ENCODE peak calls at places on chromosomes 12 and 14, in seven cellular contexts. One of them, this sample, is unnamed.

GRCh38 chr14:71142375-71143038 is 235.2 kb downstream of the PCNX1 start:
- DNase-seq in HEK293T: no peak
- DNase-seq in GM12878: peak
- DNase-seq in HCT116: no peak
- DNase-seq in K562: no peak
- DNase-seq in WTC11: no peak
- DNase-seq in HepG2: no peak
- DNase-seq in this sample: no peak

GRCh38 chr12:127570387-127570786 is 696.6 kb upstream of the TMEM132C start:
- DNase-seq in HepG2: no peak
- DNase-seq in GM12878: no peak
- DNase-seq in HEK293T: no peak
- DNase-seq in HCT116: no peak
- DNase-seq in WTC11: no peak
- DNase-seq in K562: no peak
- DNase-seq in this sample: no peak

GRCh38 chr12:7716391-7716790 is 5.2 kb downstream of the DPPA3 start:
- DNase-seq in K562: peak
- DNase-seq in WTC11: no peak
- DNase-seq in HEK293T: peak
- DNase-seq in GM12878: no peak
- DNase-seq in HepG2: peak
- DNase-seq in HCT116: peak
- DNase-seq in this sample: no peak

GRCh38 chr12:106863185-106863584 is 88.7 kb downstream of the RIC8B start:
- DNase-seq in HepG2: no peak
- DNase-seq in GM12878: no peak
- DNase-seq in WTC11: no peak
- DNase-seq in K562: no peak
- DNase-seq in HCT116: no peak
- DNase-seq in HEK293T: no peak
- DNase-seq in this sample: no peak

GRCh38 chr12:114405449-114406271 is at the start of gene TBX5:
- DNase-seq in HepG2: no peak
- DNase-seq in GM12878: no peak
- DNase-seq in K562: no peak
- DNase-seq in HCT116: no peak
- DNase-seq in HEK293T: no peak
- DNase-seq in WTC11: peak
- DNase-seq in this sample: no peak

GRCh38 chr12:9907769-9908168 is 24.4 kb downstream of the CLEC2A start:
- DNase-seq in GM12878: no peak
- DNase-seq in HCT116: no peak
- DNase-seq in WTC11: no peak
- DNase-seq in HEK293T: no peak
- DNase-seq in K562: no peak
- DNase-seq in HepG2: no peak
- DNase-seq in this sample: no peak

GRCh38 chr12:109115758-109116610 is at the start of gene ACACB:
- DNase-seq in HCT116: no peak
- DNase-seq in HEK293T: no peak
- DNase-seq in K562: no peak
- DNase-seq in WTC11: no peak
- DNase-seq in HepG2: peak
- DNase-seq in GM12878: no peak
- DNase-seq in this sample: no peak

GRCh38 chr12:113659015-113659414 is 187.3 kb upstream of the LHX5 start:
- DNase-seq in HepG2: no peak
- DNase-seq in WTC11: no peak
- DNase-seq in K562: no peak
- DNase-seq in HEK293T: no peak
- DNase-seq in GM12878: no peak
- DNase-seq in HCT116: no peak
- DNase-seq in this sample: no peak

GRCh38 chr12:8127138-8127537 is 3.7 kb downstream of the CLEC4A start:
- DNase-seq in HEK293T: no peak
- DNase-seq in WTC11: no peak
- DNase-seq in K562: no peak
- DNase-seq in HCT116: no peak
- DNase-seq in GM12878: no peak
- DNase-seq in HepG2: no peak
- DNase-seq in this sample: no peak

GRCh38 chr14:68278568-68279436 is 459.2 kb downstream of the RAD51B start:
- DNase-seq in GM12878: no peak
- DNase-seq in WTC11: no peak
- DNase-seq in HCT116: peak
- DNase-seq in HEK293T: no peak
- DNase-seq in HepG2: peak
- DNase-seq in K562: peak
- DNase-seq in this sample: no peak

GRCh38 chr14:68482772-68483395 is 310.0 kb downstream of the ZFP36L1 start:
- DNase-seq in K562: no peak
- DNase-seq in WTC11: no peak
- DNase-seq in HCT116: no peak
- DNase-seq in HEK293T: no peak
- DNase-seq in HepG2: no peak
- DNase-seq in GM12878: no peak
- DNase-seq in this sample: no peak

GRCh38 chr12:3150820-3151590 is 73.8 kb downstream of the TSPAN9 start:
- DNase-seq in HCT116: no peak
- DNase-seq in K562: no peak
- DNase-seq in GM12878: no peak
- DNase-seq in HepG2: no peak
- DNase-seq in HEK293T: no peak
- DNase-seq in WTC11: peak
- DNase-seq in this sample: no peak

GRCh38 chr12:122345042-122345441 is 77.4 kb downstream of the CLIP1 start:
- DNase-seq in GM12878: no peak
- DNase-seq in HepG2: no peak
- DNase-seq in K562: no peak
- DNase-seq in HEK293T: no peak
- DNase-seq in HCT116: no peak
- DNase-seq in WTC11: no peak
- DNase-seq in this sample: no peak

GRCh38 chr14:50906326-50906725 is 34.5 kb downstream of the ABHD12B start:
- DNase-seq in WTC11: no peak
- DNase-seq in K562: no peak
- DNase-seq in GM12878: no peak
- DNase-seq in HCT116: no peak
- DNase-seq in HepG2: no peak
- DNase-seq in HEK293T: no peak
- DNase-seq in this sample: no peak

GRCh38 chr14:104353221-104353920 is 215.0 kb downstream of the KIF26A start:
- DNase-seq in GM12878: no peak
- DNase-seq in WTC11: no peak
- DNase-seq in K562: no peak
- DNase-seq in HCT116: no peak
- DNase-seq in HepG2: no peak
- DNase-seq in HEK293T: no peak
- DNase-seq in this sample: no peak

GRCh38 chr12:120075034-120075616 is 41.4 kb downstream of the RAB35 start:
- DNase-seq in WTC11: no peak
- DNase-seq in GM12878: no peak
- DNase-seq in HEK293T: no peak
- DNase-seq in K562: no peak
- DNase-seq in HepG2: no peak
- DNase-seq in HCT116: no peak
- DNase-seq in this sample: no peak

GRCh38 chr14:90678420-90678819 is 137.8 kb downstream of the TTC7B start:
- DNase-seq in WTC11: no peak
- DNase-seq in HEK293T: no peak
- DNase-seq in GM12878: no peak
- DNase-seq in K562: no peak
- DNase-seq in HepG2: no peak
- DNase-seq in HCT116: no peak
- DNase-seq in this sample: no peak

GRCh38 chr14:23123419-23123818 is 4.4 kb upstream of the CEBPE start:
- DNase-seq in K562: peak
- DNase-seq in HCT116: no peak
- DNase-seq in HepG2: no peak
- DNase-seq in WTC11: no peak
- DNase-seq in HEK293T: no peak
- DNase-seq in GM12878: no peak
- DNase-seq in this sample: no peak

GRCh38 chr12:70083677-70084020 is 159.6 kb upstream of the CNOT2 start:
- DNase-seq in K562: no peak
- DNase-seq in HEK293T: no peak
- DNase-seq in GM12878: no peak
- DNase-seq in WTC11: no peak
- DNase-seq in HepG2: no peak
- DNase-seq in HCT116: no peak
- DNase-seq in this sample: no peak

GRCh38 chr14:102209224-102209966 is 69.7 kb downstream of the WDR20 start:
- DNase-seq in GM12878: no peak
- DNase-seq in HEK293T: peak
- DNase-seq in HepG2: peak
- DNase-seq in K562: no peak
- DNase-seq in HCT116: no peak
- DNase-seq in WTC11: peak
- DNase-seq in this sample: no peak

GRCh38 chr12:121789800-121790748 is 3.4 kb downstream of the RHOF start:
- DNase-seq in K562: no peak
- DNase-seq in HepG2: no peak
- DNase-seq in HEK293T: no peak
- DNase-seq in HCT116: no peak
- DNase-seq in WTC11: no peak
- DNase-seq in GM12878: peak
- DNase-seq in this sample: no peak

GRCh38 chr12:131830335-131831020 is 2.3 kb downstream of the MMP17 start:
- DNase-seq in GM12878: no peak
- DNase-seq in WTC11: peak
- DNase-seq in K562: peak
- DNase-seq in HepG2: peak
- DNase-seq in HCT116: peak
- DNase-seq in HEK293T: peak
- DNase-seq in this sample: no peak

GRCh38 chr12:93007539-93007938 is 78.4 kb upstream of the EEA1 start:
- DNase-seq in HCT116: no peak
- DNase-seq in WTC11: no peak
- DNase-seq in GM12878: no peak
- DNase-seq in K562: no peak
- DNase-seq in HepG2: no peak
- DNase-seq in HEK293T: no peak
- DNase-seq in this sample: no peak

GRCh38 chr14:94486883-94487282 is 10.9 kb upstream of the SERPINA9 start:
- DNase-seq in HEK293T: no peak
- DNase-seq in HepG2: no peak
- DNase-seq in HCT116: no peak
- DNase-seq in WTC11: peak
- DNase-seq in K562: no peak
- DNase-seq in GM12878: no peak
- DNase-seq in this sample: no peak
- TF ChIP-seq SP1 in HEK293T: no peak
- TF ChIP-seq SP1 in HepG2: no peak
- TF ChIP-seq SP1 in HCT116: no peak
- TF ChIP-seq SP1 in WTC11: no peak
- TF ChIP-seq SP1 in K562: no peak
- TF ChIP-seq SP1 in GM12878: no peak
- TF ChIP-seq SP1 in this sample: no peak

DNA sequence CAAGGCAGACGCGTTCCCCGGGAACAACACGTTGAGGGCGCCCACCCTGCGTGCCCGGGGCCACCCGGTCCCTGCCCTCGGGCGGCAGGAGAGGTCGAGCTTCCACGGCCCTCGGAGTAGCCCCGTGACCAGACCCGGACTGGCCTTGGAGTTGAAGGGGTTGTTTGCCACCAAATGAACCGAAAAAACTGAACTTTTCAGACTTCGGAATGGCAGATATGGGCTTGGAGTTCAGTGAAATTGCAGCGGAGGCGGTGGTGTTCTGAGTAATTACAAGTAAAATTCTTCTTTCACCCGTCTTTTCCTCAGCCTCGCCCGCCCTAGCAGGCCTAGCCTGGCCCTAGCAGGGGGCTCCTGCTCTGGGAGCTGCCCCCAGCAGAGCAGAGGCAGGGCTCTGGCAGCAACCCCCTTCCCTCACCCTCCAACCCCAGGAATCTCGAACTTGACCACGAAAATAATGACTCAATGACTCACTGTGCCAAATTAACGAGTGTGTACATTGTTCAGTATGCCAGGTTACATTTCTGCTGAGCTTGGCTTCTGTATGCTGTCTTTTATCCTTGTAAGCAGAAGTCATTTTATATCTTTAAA is 1.1 kb downstream of the PAPLN start:
- DNase-seq in WTC11: no peak
- DNase-seq in K562: no peak
- DNase-seq in HEK293T: no peak
- DNase-seq in HCT116: peak
- DNase-seq in GM12878: no peak
- DNase-seq in HepG2: peak
- DNase-seq in this sample: no peak
- TF ChIP-seq SP1 in WTC11: no peak
- TF ChIP-seq SP1 in K562: no peak
- TF ChIP-seq SP1 in HEK293T: no peak
- TF ChIP-seq SP1 in HCT116: no peak
- TF ChIP-seq SP1 in GM12878: no peak
- TF ChIP-seq SP1 in HepG2: no peak
- TF ChIP-seq SP1 in this sample: no peak

GRCh38 chr14:65164068-65164824 is 61.9 kb upstream of the MAX start:
- DNase-seq in HCT116: peak
- DNase-seq in K562: peak
- DNase-seq in HEK293T: peak
- DNase-seq in HepG2: peak
- DNase-seq in GM12878: no peak
- DNase-seq in WTC11: no peak
- DNase-seq in this sample: no peak
- TF ChIP-seq SP1 in HCT116: no peak
- TF ChIP-seq SP1 in K562: no peak
- TF ChIP-seq SP1 in HEK293T: no peak
- TF ChIP-seq SP1 in HepG2: no peak
- TF ChIP-seq SP1 in GM12878: no peak
- TF ChIP-seq SP1 in WTC11: no peak
- TF ChIP-seq SP1 in this sample: no peak

GRCh38 chr12:12070674-12071661 is at the start of gene BCL2L14:
- DNase-seq in WTC11: no peak
- DNase-seq in K562: no peak
- DNase-seq in HCT116: no peak
- DNase-seq in HEK293T: no peak
- DNase-seq in HepG2: peak
- DNase-seq in GM12878: peak
- DNase-seq in this sample: no peak
- TF ChIP-seq SP1 in WTC11: no peak
- TF ChIP-seq SP1 in K562: no peak
- TF ChIP-seq SP1 in HCT116: no peak
- TF ChIP-seq SP1 in HEK293T: no peak
- TF ChIP-seq SP1 in HepG2: no peak
- TF ChIP-seq SP1 in GM12878: no peak
- TF ChIP-seq SP1 in this sample: no peak

This sample was measured in H1.